ENCODE peak calls at places on chromosomes 5 and 9, in eight cellular contexts. S is PC-3, A is brain microvascular endothelial cell, P is stomach, Z is GM12865, R is GM10248, W is hepatocyte, U is mammary epithelial cell. D is an unnamed sample.
A peak's percentile ranks its signal among the peaks of the same experiment; 100 is the strongest.

GRCh38 chr9:127177221-127177620 is 54.8 kb upstream of the ANGPTL2 start:
- DNase-seq in S (no peak), A (no peak), P (peak; percentile 21), Z (no peak), R (no peak), W (no peak), U (no peak), D (peak; percentile 40)

GRCh38 chr9:133968428-133968827 is 23.7 kb downstream of the VAV2 start:
- DNase-seq in S (no peak), A (no peak), P (no peak), Z (no peak), R (no peak), W (no peak), U (no peak), D (no peak)

GRCh38 chr5:79932510-79933504 is 58.3 kb downstream of the MTX3 start:
- DNase-seq in S (no peak), A (no peak), P (no peak), Z (no peak), R (no peak), W (no peak), U (peak; percentile 17), D (no peak)

GRCh38 chr5:18792145-18792544 is 1157.9 kb downstream of the TAF11L14 start:
- DNase-seq in S (peak; percentile 99), A (no peak), P (peak; percentile 68), Z (no peak), R (no peak), W (peak; percentile 52), U (peak; percentile 99), D (peak; percentile 98)

GRCh38 chr9:23394189-23394588 is 431.9 kb downstream of the ELAVL2 start:
- DNase-seq in S (no peak), A (no peak), P (no peak), Z (no peak), R (no peak), W (no peak), U (no peak), D (no peak)

GRCh38 chr5:83095973-83096539 is 18.7 kb downstream of the XRCC4 start:
- DNase-seq in S (peak; percentile 89), A (peak; percentile 81), P (no peak), Z (no peak), R (no peak), W (peak; percentile 67), U (peak; percentile 80), D (peak; percentile 79)

GRCh38 chr9:23081377-23081776 is 634.8 kb downstream of the DMRTA1 start:
- DNase-seq in S (no peak), A (no peak), P (no peak), Z (no peak), R (no peak), W (no peak), U (no peak), D (no peak)

GRCh38 chr9:3336951-3337350 is 188.8 kb downstream of the RFX3 start:
- DNase-seq in S (no peak), A (no peak), P (no peak), Z (no peak), R (no peak), W (no peak), U (no peak), D (no peak)

GRCh38 chr5:157253547-157253946 is 12.4 kb upstream of the CYFIP2 start:
- DNase-seq in S (peak; percentile 93), A (peak; percentile 55), P (peak; percentile 47), Z (peak; percentile 49), R (peak; percentile 59), W (peak; percentile 67), U (peak; percentile 29), D (peak; percentile 79)

GRCh38 chr9:112866662-112867274 is 23.9 kb downstream of the SLC46A2 start:
- DNase-seq in S (peak; percentile 79), A (no peak), P (no peak), Z (no peak), R (no peak), W (no peak), U (peak; percentile 48), D (peak; percentile 89)

DNA sequence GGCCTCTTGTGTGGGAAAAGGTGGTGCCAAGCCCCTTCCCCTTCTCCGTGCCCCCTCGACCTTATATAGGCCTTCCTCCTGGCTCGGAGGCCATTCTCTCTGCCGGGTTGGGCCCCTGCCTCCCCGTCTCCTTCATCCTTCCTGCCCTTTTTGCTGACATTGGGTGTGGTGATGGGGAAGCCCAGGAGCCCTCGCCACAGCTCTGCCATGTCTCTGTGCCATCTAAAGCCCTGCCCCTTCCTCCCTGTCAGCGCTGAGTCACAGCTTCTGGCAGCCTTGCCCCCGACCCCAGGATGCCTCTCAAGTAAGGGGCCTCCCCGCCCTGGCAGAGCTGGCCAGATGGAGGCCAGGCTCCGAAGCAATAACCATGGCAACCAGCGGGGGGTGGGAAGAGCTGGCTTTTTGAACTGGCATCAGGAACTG is 30.4 kb downstream of the JADE2 start:
- DNase-seq in S (peak; percentile 85), A (peak; percentile 30), P (peak; percentile 40), Z (peak; percentile 79), R (peak; percentile 73), W (peak; percentile 42), U (peak; percentile 38), D (peak; percentile 95)
- TF ChIP-seq CTCF in S (no peak), A (peak; percentile 11), P (no peak), Z (no peak), R (no peak), W (no peak), U (no peak), D (no peak)

GRCh38 chr9:136451221-136451877 is 11.7 kb upstream of the INPP5E start:
- DNase-seq in S (no peak), A (no peak), P (no peak), Z (no peak), R (no peak), W (no peak), U (no peak), D (no peak)
- TF ChIP-seq CTCF in S (peak; percentile 27), A (peak; percentile 18), P (no peak), Z (no peak), R (no peak), W (no peak), U (no peak), D (no peak)

DNA sequence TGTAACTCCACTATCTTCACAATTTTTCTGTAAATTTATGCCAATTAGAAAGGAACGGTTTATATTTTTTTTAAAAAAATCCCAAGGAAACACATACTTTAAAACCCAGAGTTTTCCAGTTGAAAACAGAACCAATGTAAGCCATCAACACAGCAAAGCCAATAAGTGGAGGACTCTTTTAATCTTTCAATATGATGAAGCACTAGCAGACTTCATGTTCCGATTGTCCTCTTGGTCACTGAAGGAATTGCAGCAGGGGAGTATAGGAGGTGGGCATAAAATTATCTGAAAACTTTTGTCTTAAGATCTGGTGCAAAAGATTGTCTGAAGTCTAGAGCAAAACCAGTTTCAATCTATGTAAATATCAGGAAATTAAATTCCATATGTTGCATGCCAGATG is 102.1 kb upstream of the PAPPA start:
- DNase-seq in S (no peak), A (no peak), P (no peak), Z (no peak), R (no peak), W (no peak), U (no peak), D (no peak)
- TF ChIP-seq CTCF in S (no peak), A (no peak), P (no peak), Z (no peak), R (no peak), W (no peak), U (no peak), D (no peak)

DNA sequence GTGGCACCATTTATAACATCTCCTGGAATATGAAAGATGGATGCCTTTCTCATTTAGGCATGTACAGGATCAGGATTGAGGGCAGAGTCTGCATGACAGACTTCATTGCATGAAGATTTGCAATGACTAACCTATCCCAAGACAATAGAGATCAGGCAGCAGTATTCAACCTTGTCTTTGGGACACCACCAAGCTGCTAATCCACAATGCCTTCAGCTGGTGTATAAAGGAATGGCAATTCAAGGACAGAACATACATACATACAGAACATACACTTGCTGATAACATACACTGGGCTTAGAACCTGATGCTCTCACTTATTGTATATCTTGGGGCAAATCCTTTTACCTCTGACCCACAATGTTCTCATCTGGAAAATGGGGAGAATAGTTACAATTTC is 11.5 kb downstream of the BRINP1 start:
- DNase-seq in S (no peak), A (no peak), P (no peak), Z (no peak), R (no peak), W (no peak), U (no peak), D (no peak)
- TF ChIP-seq CTCF in S (no peak), A (no peak), P (no peak), Z (no peak), R (no peak), W (no peak), U (no peak), D (no peak)

GRCh38 chr9:94726495-94727191 is at the start of gene AOPEP:
- DNase-seq in S (peak; percentile 94), A (peak; percentile 90), P (peak; percentile 100), Z (peak; percentile 98), R (peak; percentile 100), W (peak; percentile 99), U (peak; percentile 94), D (peak; percentile 95)
- TF ChIP-seq CTCF in S (no peak), A (no peak), P (no peak), Z (no peak), R (no peak), W (no peak), U (no peak), D (no peak)

GRCh38 chr5:108276187-108276586 is 105.7 kb downstream of the FBXL17 start:
- DNase-seq in S (no peak), A (no peak), P (no peak), Z (no peak), R (no peak), W (no peak), U (no peak), D (no peak)

GRCh38 chr5:108280960-108281569 is 100.8 kb downstream of the FBXL17 start:
- DNase-seq in S (no peak), A (no peak), P (no peak), Z (no peak), R (no peak), W (no peak), U (no peak), D (no peak)

GRCh38 chr5:108280248-108280647 is 101.7 kb downstream of the FBXL17 start:
- DNase-seq in S (peak; percentile 16), A (no peak), P (no peak), Z (no peak), R (no peak), W (no peak), U (no peak), D (no peak)

GRCh38 chr5:108278285-108279240 is 103.3 kb downstream of the FBXL17 start:
- DNase-seq in S (no peak), A (no peak), P (no peak), Z (peak; percentile 8), R (no peak), W (no peak), U (no peak), D (no peak)
- TF ChIP-seq CTCF in S (peak; percentile 43), A (no peak), P (no peak), Z (no peak), R (no peak), W (no peak), U (no peak), D (no peak)